ENCODE peak calls at places on chromosomes 6 and 20, in four cellular contexts. One of them, this sample, is unnamed.

GRCh38 chr6:147297663-147298313 is 93.6 kb downstream of the STXBP5 start:
- DNase-seq in astrocyte of the cerebellum: peak; percentile 11
- DNase-seq in stimulated activated CD4-positive, alpha-beta T cell treated with anti-CD3 and anti-CD28 coated beads, TNF-alpha, amount 100 ng/mL, for 24 hours: no peak
- DNase-seq in GM12891: no peak
- DNase-seq in this sample: no peak

GRCh38 chr6:128275681-128276080 is 244.7 kb downstream of the PTPRK start:
- DNase-seq in astrocyte of the cerebellum: no peak
- DNase-seq in stimulated activated CD4-positive, alpha-beta T cell treated with anti-CD3 and anti-CD28 coated beads, TNF-alpha, amount 100 ng/mL, for 24 hours: no peak
- DNase-seq in GM12891: no peak
- DNase-seq in this sample: no peak

GRCh38 chr6:16758163-16758975 is 2.9 kb downstream of the ATXN1 start:
- DNase-seq in astrocyte of the cerebellum: no peak
- DNase-seq in stimulated activated CD4-positive, alpha-beta T cell treated with anti-CD3 and anti-CD28 coated beads, TNF-alpha, amount 100 ng/mL, for 24 hours: no peak
- DNase-seq in GM12891: no peak
- DNase-seq in this sample: no peak

GRCh38 chr6:3750324-3751018 is 1.0 kb downstream of the PXDC1 start:
- DNase-seq in astrocyte of the cerebellum: no peak
- DNase-seq in stimulated activated CD4-positive, alpha-beta T cell treated with anti-CD3 and anti-CD28 coated beads, TNF-alpha, amount 100 ng/mL, for 24 hours: no peak
- DNase-seq in GM12891: no peak
- DNase-seq in this sample: peak; percentile 83

GRCh38 chr6:506508-506907 is 115.0 kb downstream of the IRF4 start:
- DNase-seq in astrocyte of the cerebellum: no peak
- DNase-seq in stimulated activated CD4-positive, alpha-beta T cell treated with anti-CD3 and anti-CD28 coated beads, TNF-alpha, amount 100 ng/mL, for 24 hours: peak; percentile 52
- DNase-seq in GM12891: no peak
- DNase-seq in this sample: no peak

GRCh38 chr6:146041282-146041681 is 12.4 kb downstream of the GRM1 start:
- DNase-seq in astrocyte of the cerebellum: peak; percentile 18
- DNase-seq in stimulated activated CD4-positive, alpha-beta T cell treated with anti-CD3 and anti-CD28 coated beads, TNF-alpha, amount 100 ng/mL, for 24 hours: no peak
- DNase-seq in GM12891: no peak
- DNase-seq in this sample: no peak

GRCh38 chr20:859661-860294 is 26.3 kb downstream of the FAM110A start:
- DNase-seq in astrocyte of the cerebellum: no peak
- DNase-seq in stimulated activated CD4-positive, alpha-beta T cell treated with anti-CD3 and anti-CD28 coated beads, TNF-alpha, amount 100 ng/mL, for 24 hours: no peak
- DNase-seq in GM12891: no peak
- DNase-seq in this sample: no peak

GRCh38 chr6:108123516-108123929 is 42.3 kb upstream of the NR2E1 start:
- DNase-seq in astrocyte of the cerebellum: no peak
- DNase-seq in stimulated activated CD4-positive, alpha-beta T cell treated with anti-CD3 and anti-CD28 coated beads, TNF-alpha, amount 100 ng/mL, for 24 hours: no peak
- DNase-seq in GM12891: no peak
- DNase-seq in this sample: no peak

GRCh38 chr20:57400821-57401564 is 9.8 kb downstream of the RBM38 start:
- DNase-seq in astrocyte of the cerebellum: no peak
- DNase-seq in stimulated activated CD4-positive, alpha-beta T cell treated with anti-CD3 and anti-CD28 coated beads, TNF-alpha, amount 100 ng/mL, for 24 hours: no peak
- DNase-seq in GM12891: no peak
- DNase-seq in this sample: no peak

GRCh38 chr6:48255094-48255493 is 144.1 kb upstream of the PTCHD4 start:
- DNase-seq in astrocyte of the cerebellum: no peak
- DNase-seq in stimulated activated CD4-positive, alpha-beta T cell treated with anti-CD3 and anti-CD28 coated beads, TNF-alpha, amount 100 ng/mL, for 24 hours: no peak
- DNase-seq in GM12891: no peak
- DNase-seq in this sample: no peak

GRCh38 chr20:22248052-22248667 is 336.2 kb downstream of the FOXA2 start:
- DNase-seq in astrocyte of the cerebellum: no peak
- DNase-seq in stimulated activated CD4-positive, alpha-beta T cell treated with anti-CD3 and anti-CD28 coated beads, TNF-alpha, amount 100 ng/mL, for 24 hours: no peak
- DNase-seq in GM12891: no peak
- DNase-seq in this sample: no peak

GRCh38 chr6:141587482-141588266 is 545.1 kb upstream of the GJE1 start:
- DNase-seq in astrocyte of the cerebellum: no peak
- DNase-seq in stimulated activated CD4-positive, alpha-beta T cell treated with anti-CD3 and anti-CD28 coated beads, TNF-alpha, amount 100 ng/mL, for 24 hours: no peak
- DNase-seq in GM12891: no peak
- DNase-seq in this sample: no peak

GRCh38 chr20:19522080-19522801 is 235.8 kb upstream of the RIN2 start:
- DNase-seq in astrocyte of the cerebellum: no peak
- DNase-seq in stimulated activated CD4-positive, alpha-beta T cell treated with anti-CD3 and anti-CD28 coated beads, TNF-alpha, amount 100 ng/mL, for 24 hours: no peak
- DNase-seq in GM12891: no peak
- DNase-seq in this sample: no peak

GRCh38 chr6:118685823-118686449 is 34.5 kb upstream of the CEP85L start:
- DNase-seq in astrocyte of the cerebellum: no peak
- DNase-seq in stimulated activated CD4-positive, alpha-beta T cell treated with anti-CD3 and anti-CD28 coated beads, TNF-alpha, amount 100 ng/mL, for 24 hours: no peak
- DNase-seq in GM12891: no peak
- DNase-seq in this sample: no peak

GRCh38 chr20:14335122-14335521 is 2.3 kb downstream of the FLRT3 start:
- DNase-seq in astrocyte of the cerebellum: no peak
- DNase-seq in stimulated activated CD4-positive, alpha-beta T cell treated with anti-CD3 and anti-CD28 coated beads, TNF-alpha, amount 100 ng/mL, for 24 hours: no peak
- DNase-seq in GM12891: no peak
- DNase-seq in this sample: no peak

GRCh38 chr20:4962257-4962855 is 39.0 kb downstream of the SLC23A2 start:
- DNase-seq in astrocyte of the cerebellum: no peak
- DNase-seq in stimulated activated CD4-positive, alpha-beta T cell treated with anti-CD3 and anti-CD28 coated beads, TNF-alpha, amount 100 ng/mL, for 24 hours: peak; percentile 5
- DNase-seq in GM12891: no peak
- DNase-seq in this sample: no peak

GRCh38 chr6:78502386-78502887 is 364.9 kb upstream of the IRAK1BP1 start:
- DNase-seq in astrocyte of the cerebellum: no peak
- DNase-seq in stimulated activated CD4-positive, alpha-beta T cell treated with anti-CD3 and anti-CD28 coated beads, TNF-alpha, amount 100 ng/mL, for 24 hours: no peak
- DNase-seq in GM12891: no peak
- DNase-seq in this sample: no peak

GRCh38 chr6:84618836-84619235 is 145.6 kb downstream of the TBX18 start:
- DNase-seq in astrocyte of the cerebellum: peak; percentile 32
- DNase-seq in stimulated activated CD4-positive, alpha-beta T cell treated with anti-CD3 and anti-CD28 coated beads, TNF-alpha, amount 100 ng/mL, for 24 hours: no peak
- DNase-seq in GM12891: no peak
- DNase-seq in this sample: no peak

GRCh38 chr20:43583982-43584432 is 6.7 kb upstream of the IFT52 start:
- DNase-seq in astrocyte of the cerebellum: peak; percentile 91
- DNase-seq in stimulated activated CD4-positive, alpha-beta T cell treated with anti-CD3 and anti-CD28 coated beads, TNF-alpha, amount 100 ng/mL, for 24 hours: no peak
- DNase-seq in GM12891: no peak
- DNase-seq in this sample: peak; percentile 24